ENCODE peak calls at places on chromosomes 3 and 15, in nine cellular contexts. X is AG09309, N is uterus, M is heart left ventricle, K is sigmoid colon, G is osteoblast, W is lower leg skin, P is endothelial cell of umbilical vein, S is GM23338. R is an unnamed sample.

GRCh38 chr3:140391041-140391440 is 286.8 kb upstream of the TRIM42 start:
- DNase-seq in X (no peak), N (no peak), M (no peak), K (no peak), G (no peak), W (no peak), P (no peak), S (peak), R (no peak)

GRCh38 chr3:51687472-51688205 is 16.6 kb downstream of the TEX264 start:
- DNase-seq in X (no peak), N (no peak), M (peak), K (no peak), G (peak), W (no peak), P (no peak), S (no peak), R (no peak)

GRCh38 chr3:64552160-64552559 is 135.6 kb downstream of the ADAMTS9 start:
- DNase-seq in X (no peak), N (no peak), M (no peak), K (no peak), G (no peak), W (no peak), P (no peak), S (no peak), R (no peak)

GRCh38 chr3:10232138-10232537 is 16.1 kb upstream of the TATDN2 start:
- DNase-seq in X (no peak), N (no peak), M (no peak), K (no peak), G (no peak), W (no peak), P (no peak), S (no peak), R (no peak)

GRCh38 chr3:189272500-189273119 is 100.8 kb downstream of the TPRG1 start:
- DNase-seq in X (no peak), N (no peak), M (no peak), K (no peak), G (no peak), W (no peak), P (no peak), S (peak), R (no peak)

GRCh38 chr3:191529992-191530391 is 69.0 kb downstream of the PYDC2 start:
- DNase-seq in X (no peak), N (no peak), M (no peak), K (no peak), G (no peak), W (no peak), P (no peak), S (no peak), R (no peak)

GRCh38 chr3:9467451-9467850 is 70.0 kb downstream of the SETD5 start:
- DNase-seq in X (no peak), N (no peak), M (no peak), K (no peak), G (no peak), W (no peak), P (no peak), S (no peak), R (no peak)

GRCh38 chr3:169907476-169907875 is 3.9 kb upstream of the SAMD7 start:
- DNase-seq in X (no peak), N (no peak), M (no peak), K (no peak), G (no peak), W (no peak), P (no peak), S (no peak), R (no peak)

GRCh38 chr3:124520970-124521369 is 209.3 kb upstream of the UMPS start:
- DNase-seq in X (no peak), N (no peak), M (no peak), K (no peak), G (no peak), W (no peak), P (no peak), S (no peak), R (peak)

GRCh38 chr3:20340324-20340928 is 154.4 kb upstream of the SGO1 start:
- DNase-seq in X (peak), N (peak), M (peak), K (peak), G (peak), W (peak), P (peak), S (peak), R (peak)

GRCh38 chr3:9715127-9715526 is 11.5 kb downstream of the CPNE9 start:
- DNase-seq in X (no peak), N (no peak), M (no peak), K (no peak), G (no peak), W (no peak), P (no peak), S (peak), R (no peak)

GRCh38 chr3:169527539-169527938 is 136.0 kb downstream of the MECOM start:
- DNase-seq in X (no peak), N (no peak), M (no peak), K (no peak), G (no peak), W (no peak), P (peak), S (no peak), R (no peak)

GRCh38 chr3:38834717-38835116 is 18.7 kb upstream of the SCN10A start:
- DNase-seq in X (no peak), N (no peak), M (no peak), K (no peak), G (no peak), W (no peak), P (no peak), S (no peak), R (no peak)

GRCh38 chr15:28994142-28994829 is 108.5 kb downstream of the APBA2 start:
- DNase-seq in X (no peak), N (no peak), M (no peak), K (no peak), G (no peak), W (no peak), P (no peak), S (no peak), R (no peak)

GRCh38 chr3:149120051-149120972 is 9.1 kb upstream of the HPS3 start:
- DNase-seq in X (peak), N (no peak), M (no peak), K (no peak), G (peak), W (no peak), P (peak), S (peak), R (peak)

GRCh38 chr15:87827126-87827525 is 429.4 kb downstream of the NTRK3 start:
- DNase-seq in X (no peak), N (no peak), M (no peak), K (no peak), G (no peak), W (no peak), P (no peak), S (no peak), R (no peak)

GRCh38 chr3:47961815-47962606 is 54.2 kb downstream of the MAP4 start:
- DNase-seq in X (no peak), N (no peak), M (no peak), K (no peak), G (no peak), W (no peak), P (no peak), S (peak), R (peak)

GRCh38 chr3:42020681-42021307 is 58.9 kb upstream of the ULK4 start:
- DNase-seq in X (no peak), N (no peak), M (no peak), K (no peak), G (peak), W (no peak), P (peak), S (no peak), R (peak)

GRCh38 chr3:102529452-102529851 is 94.6 kb downstream of the ZPLD1 start:
- DNase-seq in X (no peak), N (no peak), M (no peak), K (no peak), G (no peak), W (peak), P (no peak), S (peak), R (peak)

GRCh38 chr3:193788189-193788946 is 195.4 kb downstream of the OPA1 start:
- DNase-seq in X (no peak), N (peak), M (peak), K (peak), G (peak), W (peak), P (peak), S (peak), R (peak)

GRCh38 chr3:129439381-129439816 is 349 bp downstream of the MBD4 start:
- DNase-seq in X (no peak), N (no peak), M (peak), K (peak), G (peak), W (peak), P (peak), S (peak), R (peak)

GRCh38 chr3:150278843-150279341 is 129.2 kb upstream of the TSC22D2 start:
- DNase-seq in X (no peak), N (no peak), M (no peak), K (no peak), G (no peak), W (no peak), P (no peak), S (peak), R (no peak)

GRCh38 chr3:126130981-126131750 is 47.2 kb upstream of the SLC41A3 start:
- DNase-seq in X (no peak), N (peak), M (no peak), K (peak), G (no peak), W (no peak), P (no peak), S (no peak), R (no peak)

GRCh38 chr3:13711911-13712650 is 163.2 kb downstream of the FBLN2 start:
- DNase-seq in X (no peak), N (no peak), M (peak), K (peak), G (no peak), W (no peak), P (no peak), S (no peak), R (no peak)

GRCh38 chr3:61257148-61257547 is 5.9 kb upstream of the FHIT start:
- DNase-seq in X (no peak), N (no peak), M (no peak), K (no peak), G (no peak), W (no peak), P (no peak), S (no peak), R (no peak)

GRCh38 chr3:72896996-72897757 is 9.3 kb downstream of the GXYLT2 start:
- DNase-seq in X (peak), N (no peak), M (no peak), K (no peak), G (peak), W (no peak), P (no peak), S (no peak), R (no peak)

GRCh38 chr15:45253330-45253729 is 1.3 kb downstream of the SLC28A2 start:
- DNase-seq in X (no peak), N (no peak), M (no peak), K (no peak), G (no peak), W (no peak), P (no peak), S (peak), R (no peak)

GRCh38 chr15:95284933-95285401 is 1045.5 kb upstream of the NR2F2 start:
- DNase-seq in X (no peak), N (no peak), M (no peak), K (no peak), G (peak), W (no peak), P (peak), S (peak), R (no peak)

GRCh38 chr3:47343471-47343971 is 37.3 kb upstream of the PTPN23 start:
- DNase-seq in X (no peak), N (no peak), M (no peak), K (no peak), G (no peak), W (no peak), P (no peak), S (no peak), R (no peak)

GRCh38 chr15:43514241-43515057 is 3.0 kb upstream of the MAP1A start:
- DNase-seq in X (no peak), N (no peak), M (peak), K (no peak), G (peak), W (peak), P (peak), S (peak), R (no peak)

GRCh38 chr15:66306381-66306780 is 13.0 kb downstream of the DIS3L start:
- DNase-seq in X (no peak), N (no peak), M (no peak), K (no peak), G (no peak), W (no peak), P (no peak), S (no peak), R (no peak)

GRCh38 chr3:186048119-186048518 is 60.8 kb downstream of the ETV5 start:
- DNase-seq in X (no peak), N (no peak), M (no peak), K (no peak), G (peak), W (no peak), P (no peak), S (no peak), R (no peak)

GRCh38 chr3:178129109-178129508 is 407.1 kb upstream of the KCNMB2 start:
- DNase-seq in X (no peak), N (no peak), M (no peak), K (no peak), G (no peak), W (no peak), P (no peak), S (no peak), R (no peak)

GRCh38 chr3:52931889-52932288 is 34.5 kb upstream of the STIMATE start:
- DNase-seq in X (no peak), N (no peak), M (no peak), K (no peak), G (no peak), W (no peak), P (no peak), S (no peak), R (no peak)
- TF ChIP-seq CTCF in X (no peak), N (no peak), M (no peak), K (no peak), G (no peak), W (no peak), P (no peak), S (peak), R (no peak)

GRCh38 chr15:26771917-26772587 is 814 bp downstream of the GABRB3 start:
- DNase-seq in X (no peak), N (no peak), M (no peak), K (no peak), G (peak), W (no peak), P (no peak), S (peak), R (no peak)
- H3K4me3 ChIP-seq in X (no peak), N (no peak), M (peak), K (no peak), G (no peak), W (no peak), P (no peak), S (peak), R (no peak)

GRCh38 chr3:156726456-156726855 is 52.1 kb downstream of the TIPARP start:
- DNase-seq in X (no peak), N (no peak), M (no peak), K (no peak), G (no peak), W (no peak), P (no peak), S (no peak), R (no peak)
- TF ChIP-seq CTCF in X (no peak), N (no peak), M (no peak), K (no peak), G (no peak), W (no peak), P (no peak), S (no peak), R (no peak)

GRCh38 chr3:197790033-197790432 is 1.0 kb upstream of the LRCH3 start:
- DNase-seq in X (no peak), N (no peak), M (no peak), K (no peak), G (no peak), W (no peak), P (no peak), S (no peak), R (no peak)
- H3K4me3 ChIP-seq in X (no peak), N (no peak), M (no peak), K (no peak), G (peak), W (no peak), P (no peak), S (peak), R (no peak)

GRCh38 chr3:37785718-37786117 is 76.0 kb upstream of the CTDSPL start:
- DNase-seq in X (no peak), N (no peak), M (no peak), K (no peak), G (no peak), W (no peak), P (no peak), S (no peak), R (no peak)
- TF ChIP-seq CTCF in X (no peak), N (no peak), M (no peak), K (no peak), G (no peak), W (no peak), P (no peak), S (no peak), R (no peak)

GRCh38 chr3:86986666-86987420 is 4.1 kb downstream of the VGLL3 start:
- DNase-seq in X (no peak), N (no peak), M (no peak), K (no peak), G (peak), W (no peak), P (no peak), S (no peak), R (peak)
- H3K4me3 ChIP-seq in X (no peak), N (peak), M (no peak), K (peak), G (peak), W (no peak), P (no peak), S (no peak), R (no peak)

GRCh38 chr15:58882243-58882642 is 51.2 kb downstream of the SLTM start:
- DNase-seq in X (no peak), N (no peak), M (no peak), K (no peak), G (no peak), W (no peak), P (no peak), S (no peak), R (no peak)
- TF ChIP-seq CTCF in X (no peak), N (no peak), M (no peak), K (no peak), G (no peak), W (no peak), P (no peak), S (no peak), R (no peak)

R was measured in bronchial epithelial cell.